ENCODE peak calls at places on chromosomes 5 and 9, in five cellular contexts. One of them, this sample, is unnamed.

GRCh38 chr5:181138258-181138657 is 7.3 kb upstream of the OR2V1 start:
- DNase-seq in nephron progenitor cell: no peak
- DNase-seq in RPMI7951: peak; percentile 58
- DNase-seq in stimulated activated CD4-positive, alpha-beta T cell treated with anti-CD3 and anti-CD28 coated beads, Interleukin-12 subunit alpha, Interleukin-12 subunit beta, amount 100 ng/mL, for 4 hours: no peak
- DNase-seq in Panc1: no peak
- DNase-seq in this sample: no peak

GRCh38 chr9:70921126-70921525 is 200.3 kb downstream of the TRPM3 start:
- DNase-seq in RPMI7951: peak; percentile 28
- DNase-seq in stimulated activated CD4-positive, alpha-beta T cell treated with anti-CD3 and anti-CD28 coated beads, Interleukin-12 subunit alpha, Interleukin-12 subunit beta, amount 100 ng/mL, for 4 hours: no peak
- DNase-seq in Panc1: no peak
- DNase-seq in nephron progenitor cell: no peak
- DNase-seq in this sample: no peak

GRCh38 chr5:173703466-173703865 is 87.0 kb upstream of the BOD1 start:
- DNase-seq in Panc1: no peak
- DNase-seq in stimulated activated CD4-positive, alpha-beta T cell treated with anti-CD3 and anti-CD28 coated beads, Interleukin-12 subunit alpha, Interleukin-12 subunit beta, amount 100 ng/mL, for 4 hours: no peak
- DNase-seq in RPMI7951: no peak
- DNase-seq in nephron progenitor cell: no peak
- DNase-seq in this sample: no peak

GRCh38 chr5:25858019-25858418 is 1180.4 kb downstream of the CDH9 start:
- DNase-seq in nephron progenitor cell: peak; percentile 21
- DNase-seq in stimulated activated CD4-positive, alpha-beta T cell treated with anti-CD3 and anti-CD28 coated beads, Interleukin-12 subunit alpha, Interleukin-12 subunit beta, amount 100 ng/mL, for 4 hours: no peak
- DNase-seq in Panc1: no peak
- DNase-seq in RPMI7951: no peak
- DNase-seq in this sample: no peak

GRCh38 chr9:119322137-119322695 is 47.0 kb downstream of the BRINP1 start:
- DNase-seq in nephron progenitor cell: peak; percentile 16
- DNase-seq in stimulated activated CD4-positive, alpha-beta T cell treated with anti-CD3 and anti-CD28 coated beads, Interleukin-12 subunit alpha, Interleukin-12 subunit beta, amount 100 ng/mL, for 4 hours: no peak
- DNase-seq in RPMI7951: peak; percentile 42
- DNase-seq in Panc1: no peak
- DNase-seq in this sample: no peak

GRCh38 chr5:125317546-125317995 is 571.1 kb upstream of the ZNF608 start:
- DNase-seq in nephron progenitor cell: peak; percentile 24
- DNase-seq in stimulated activated CD4-positive, alpha-beta T cell treated with anti-CD3 and anti-CD28 coated beads, Interleukin-12 subunit alpha, Interleukin-12 subunit beta, amount 100 ng/mL, for 4 hours: no peak
- DNase-seq in RPMI7951: no peak
- DNase-seq in Panc1: no peak
- DNase-seq in this sample: no peak

GRCh38 chr5:89934069-89934468 is 475.5 kb downstream of the CETN3 start:
- DNase-seq in RPMI7951: no peak
- DNase-seq in stimulated activated CD4-positive, alpha-beta T cell treated with anti-CD3 and anti-CD28 coated beads, Interleukin-12 subunit alpha, Interleukin-12 subunit beta, amount 100 ng/mL, for 4 hours: no peak
- DNase-seq in Panc1: no peak
- DNase-seq in nephron progenitor cell: no peak
- DNase-seq in this sample: no peak

GRCh38 chr5:160312960-160313734 is 783 bp upstream of the CCNJL start:
- DNase-seq in RPMI7951: no peak
- DNase-seq in Panc1: no peak
- DNase-seq in stimulated activated CD4-positive, alpha-beta T cell treated with anti-CD3 and anti-CD28 coated beads, Interleukin-12 subunit alpha, Interleukin-12 subunit beta, amount 100 ng/mL, for 4 hours: no peak
- DNase-seq in nephron progenitor cell: no peak
- DNase-seq in this sample: peak; percentile 42

GRCh38 chr5:115333164-115333563 is 36.7 kb upstream of the CCDC112 start:
- DNase-seq in stimulated activated CD4-positive, alpha-beta T cell treated with anti-CD3 and anti-CD28 coated beads, Interleukin-12 subunit alpha, Interleukin-12 subunit beta, amount 100 ng/mL, for 4 hours: no peak
- DNase-seq in RPMI7951: peak; percentile 56
- DNase-seq in nephron progenitor cell: no peak
- DNase-seq in Panc1: no peak
- DNase-seq in this sample: no peak

GRCh38 chr5:69502375-69503143 is 10.0 kb downstream of the OCLN start:
- DNase-seq in RPMI7951: peak; percentile 77
- DNase-seq in Panc1: no peak
- DNase-seq in stimulated activated CD4-positive, alpha-beta T cell treated with anti-CD3 and anti-CD28 coated beads, Interleukin-12 subunit alpha, Interleukin-12 subunit beta, amount 100 ng/mL, for 4 hours: no peak
- DNase-seq in nephron progenitor cell: no peak
- DNase-seq in this sample: no peak

GRCh38 chr9:127360829-127361228 is 36.1 kb upstream of the SLC2A8 start:
- DNase-seq in RPMI7951: peak; percentile 62
- DNase-seq in stimulated activated CD4-positive, alpha-beta T cell treated with anti-CD3 and anti-CD28 coated beads, Interleukin-12 subunit alpha, Interleukin-12 subunit beta, amount 100 ng/mL, for 4 hours: no peak
- DNase-seq in Panc1: no peak
- DNase-seq in nephron progenitor cell: peak; percentile 10
- DNase-seq in this sample: peak; percentile 34

GRCh38 chr5:133290669-133291235 is 238.9 kb downstream of the HSPA4 start:
- DNase-seq in RPMI7951: no peak
- DNase-seq in Panc1: no peak
- DNase-seq in nephron progenitor cell: no peak
- DNase-seq in stimulated activated CD4-positive, alpha-beta T cell treated with anti-CD3 and anti-CD28 coated beads, Interleukin-12 subunit alpha, Interleukin-12 subunit beta, amount 100 ng/mL, for 4 hours: no peak
- DNase-seq in this sample: no peak

GRCh38 chr9:121596515-121596914 is 54.9 kb upstream of the DAB2IP start:
- DNase-seq in Panc1: no peak
- DNase-seq in stimulated activated CD4-positive, alpha-beta T cell treated with anti-CD3 and anti-CD28 coated beads, Interleukin-12 subunit alpha, Interleukin-12 subunit beta, amount 100 ng/mL, for 4 hours: no peak
- DNase-seq in RPMI7951: no peak
- DNase-seq in nephron progenitor cell: no peak
- DNase-seq in this sample: no peak